ENCODE peak calls at places on chromosomes 13 and 19, in ten cellular contexts. P is T-helper 22 cell; N is stimulated activated CD8-positive, alpha-beta memory T cell treated with anti-CD3 and anti-CD28 coated beads, Interleukin-4, amount 100 ng/mL, for 1 hour; M is NCI-H2029 treated with DMSO at 0.1 percent for 48 hours; L is NCI-H345; I is lung; H is AG10803; C is skeletal muscle cell; B is myocyte; G is T1000. W is an unnamed sample.

GRCh38 chr19:38049105-38049649 is 142.2 kb downstream of the SIPA1L3 start:
- DNase-seq in P (peak; percentile 7), N (peak; percentile 7), M (no peak), L (no peak), I (no peak), H (peak; percentile 57), C (no peak), B (no peak), G (no peak), W (no peak)

GRCh38 chr13:40152145-40152544 is 496.7 kb downstream of the COG6 start:
- DNase-seq in P (no peak), N (no peak), M (no peak), L (no peak), I (no peak), H (peak; percentile 80), C (peak; percentile 41), B (peak; percentile 60), G (no peak), W (no peak)

GRCh38 chr13:36681894-36682624 is 8.2 kb downstream of the SERTM1 start:
- DNase-seq in P (no peak), N (no peak), M (no peak), L (no peak), I (no peak), H (no peak), C (no peak), B (no peak), G (no peak), W (no peak)

GRCh38 chr19:10991521-10992081 is 30.8 kb downstream of the SMARCA4 start:
- DNase-seq in P (no peak), N (no peak), M (no peak), L (no peak), I (no peak), H (no peak), C (no peak), B (no peak), G (no peak), W (no peak)

GRCh38 chr19:4456566-4456842 is 1.1 kb downstream of the UBXN6 start:
- DNase-seq in P (no peak), N (no peak), M (peak; percentile 3), L (peak; percentile 28), I (no peak), H (peak; percentile 74), C (peak; percentile 36), B (peak; percentile 66), G (no peak), W (peak; percentile 82)

GRCh38 chr13:30158774-30159445 is 148.4 kb downstream of the KATNAL1 start:
- DNase-seq in P (no peak), N (no peak), M (no peak), L (no peak), I (no peak), H (peak; percentile 92), C (no peak), B (peak; percentile 85), G (no peak), W (peak; percentile 31)

GRCh38 chr13:95199896-95200295 is 101.4 kb downstream of the ABCC4 start:
- DNase-seq in P (no peak), N (no peak), M (no peak), L (no peak), I (no peak), H (no peak), C (no peak), B (no peak), G (no peak), W (no peak)

GRCh38 chr19:39403331-39404312 is 3.0 kb upstream of the ZFP36 start:
- DNase-seq in P (peak; percentile 100), N (peak; percentile 96), M (no peak), L (no peak), I (peak; percentile 98), H (peak; percentile 100), C (peak; percentile 98), B (peak; percentile 97), G (peak; percentile 98), W (peak; percentile 100)

GRCh38 chr13:39840201-39840600 is 184.7 kb downstream of the COG6 start:
- DNase-seq in P (no peak), N (no peak), M (no peak), L (no peak), I (no peak), H (no peak), C (no peak), B (peak; percentile 60), G (peak; percentile 47), W (no peak)

GRCh38 chr19:5718032-5718578 is 1.8 kb downstream of the LONP1 start:
- DNase-seq in P (no peak), N (no peak), M (no peak), L (no peak), I (no peak), H (peak; percentile 55), C (peak; percentile 17), B (peak; percentile 33), G (no peak), W (peak; percentile 54)

GRCh38 chr13:34412817-34413365 is 529.2 kb upstream of the NBEA start:
- DNase-seq in P (no peak), N (no peak), M (no peak), L (no peak), I (no peak), H (peak; percentile 45), C (no peak), B (no peak), G (no peak), W (peak; percentile 13)

GRCh38 chr13:97798836-97799235 is 154.6 kb upstream of the IPO5 start:
- DNase-seq in P (no peak), N (no peak), M (no peak), L (no peak), I (no peak), H (peak; percentile 24), C (no peak), B (no peak), G (no peak), W (peak; percentile 50)

GRCh38 chr13:43220873-43221578 is 197.6 kb downstream of the DNAJC15 start:
- DNase-seq in P (no peak), N (no peak), M (no peak), L (no peak), I (no peak), H (no peak), C (no peak), B (no peak), G (no peak), W (no peak)

GRCh38 chr19:29941828-29942403 is at the start of gene URI1:
- DNase-seq in P (peak; percentile 80), N (peak; percentile 83), M (peak; percentile 33), L (peak; percentile 97), I (peak; percentile 91), H (peak; percentile 78), C (peak; percentile 43), B (peak; percentile 89), G (peak; percentile 72), W (peak; percentile 97)

GRCh38 chr13:112692104-112692503 is 2.3 kb downstream of the ATP11A start:
- DNase-seq in P (no peak), N (no peak), M (no peak), L (no peak), I (no peak), H (no peak), C (no peak), B (no peak), G (no peak), W (no peak)

GRCh38 chr19:43755256-43755801 is 567 bp upstream of the SMG9 start:
- DNase-seq in P (peak; percentile 63), N (peak; percentile 52), M (peak; percentile 83), L (peak; percentile 79), I (peak; percentile 81), H (peak; percentile 61), C (no peak), B (peak; percentile 64), G (peak; percentile 41), W (peak; percentile 80)

GRCh38 chr19:44990966-44991365 is 10.3 kb upstream of the RELB start:
- DNase-seq in P (no peak), N (no peak), M (no peak), L (no peak), I (no peak), H (no peak), C (no peak), B (no peak), G (no peak), W (no peak)

W was measured in adipocyte.